ENCODE peak calls at places on chromosomes 7 and 10, in seven cellular contexts. D is naive thymus-derived CD4-positive, alpha-beta T cell; I is GM23338; T is Panc1; K is neuronal stem cell; J is mammary epithelial cell; F is small intestine. C is an unnamed sample.

GRCh38 chr10:521844-522243 is 167.6 kb downstream of the DIP2C start:
- DNase-seq in D (no peak), I (no peak), T (no peak), K (no peak), J (no peak), F (no peak), C (no peak)

GRCh38 chr10:1043532-1043995 is 5.4 kb downstream of the IDI1 start:
- DNase-seq in D (peak; percentile 35), I (no peak), T (no peak), K (no peak), J (no peak), F (peak; percentile 26), C (no peak)

GRCh38 chr10:6406220-6407033 is 173.6 kb downstream of the PRKCQ start:
- DNase-seq in D (peak; percentile 15), I (peak; percentile 41), T (no peak), K (no peak), J (peak; percentile 45), F (peak; percentile 31), C (no peak)

GRCh38 chr7:35362341-35362740 is 108.4 kb upstream of the TBX20 start:
- DNase-seq in D (no peak), I (no peak), T (no peak), K (no peak), J (no peak), F (no peak), C (no peak)

GRCh38 chr7:35617076-35617475 is 77.9 kb downstream of the HERPUD2 start:
- DNase-seq in D (no peak), I (no peak), T (no peak), K (no peak), J (no peak), F (no peak), C (no peak)

GRCh38 chr7:29987821-29988317 is 1.7 kb downstream of the SCRN1 start:
- DNase-seq in D (no peak), I (peak; percentile 61), T (peak; percentile 81), K (peak; percentile 31), J (peak; percentile 73), F (no peak), C (no peak)

GRCh38 chr10:30188567-30189253 is 129.3 kb upstream of the JCAD start:
- DNase-seq in D (no peak), I (no peak), T (no peak), K (no peak), J (no peak), F (no peak), C (no peak)

GRCh38 chr10:93088466-93088865 is 14.8 kb downstream of the CYP26A1 start:
- DNase-seq in D (no peak), I (no peak), T (no peak), K (no peak), J (no peak), F (no peak), C (no peak)

GRCh38 chr7:94513565-94513860 is 3.9 kb downstream of the CASD1 start:
- DNase-seq in D (no peak), I (no peak), T (no peak), K (no peak), J (peak; percentile 1), F (no peak), C (no peak)

DNA sequence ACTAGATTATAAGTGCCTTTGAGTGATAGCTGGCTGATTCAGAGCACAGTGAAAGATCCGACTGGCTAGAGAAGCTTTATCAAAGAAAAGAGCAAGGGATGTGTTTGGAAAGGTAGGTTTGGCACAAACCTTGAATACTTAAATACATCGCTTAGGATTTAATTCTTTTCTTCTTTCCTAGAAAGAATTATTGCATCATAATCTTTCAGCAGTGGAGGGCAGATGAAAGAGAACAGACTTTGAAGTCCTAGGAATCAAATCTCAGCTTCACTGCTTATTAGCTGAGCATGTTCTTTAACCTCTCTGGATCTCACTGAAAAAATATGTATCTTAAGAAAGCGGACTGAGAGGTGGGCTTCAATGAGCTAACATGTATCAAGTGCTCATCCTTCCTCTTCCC is 122.8 kb downstream of the ZNF365 start:
- DNase-seq in D (no peak), I (no peak), T (no peak), K (no peak), J (no peak), F (no peak), C (no peak)
- H3K27ac ChIP-seq in D (no peak overlapping the region), I (no peak overlapping the region), T (no peak overlapping the region), K (no peak overlapping the region), J (no peak overlapping the region), F (no peak overlapping the region), C (no peak overlapping the region)

GRCh38 chr10:69840773-69841172 is 39.1 kb downstream of the COL13A1 start:
- DNase-seq in D (no peak), I (no peak), T (no peak), K (no peak), J (no peak), F (no peak), C (no peak)

GRCh38 chr10:69838418-69838817 is 36.7 kb downstream of the COL13A1 start:
- DNase-seq in D (no peak), I (no peak), T (no peak), K (no peak), J (no peak), F (no peak), C (no peak)

GRCh38 chr10:69838853-69839252 is 37.1 kb downstream of the COL13A1 start:
- DNase-seq in D (no peak), I (peak; percentile 32), T (no peak), K (no peak), J (no peak), F (no peak), C (no peak)

GRCh38 chr10:69842020-69842419 is 40.3 kb downstream of the COL13A1 start:
- DNase-seq in D (no peak), I (no peak), T (no peak), K (no peak), J (no peak), F (no peak), C (no peak)

GRCh38 chr10:69839696-69840345 is 38.1 kb downstream of the COL13A1 start:
- DNase-seq in D (no peak), I (no peak), T (no peak), K (no peak), J (peak; percentile 52), F (no peak), C (no peak)
- H3K4me1 ChIP-seq in D (no peaks in the 10 kb centered on the region), I (peaks cover 35% of the 10 kb centered on the region), T (no peaks in the 10 kb centered on the region), K (peaks cover 24% of the 10 kb centered on the region), J (peaks cover 21% of the 10 kb centered on the region), F (no peaks in the 10 kb centered on the region), C (peaks cover 12% of the 10 kb centered on the region)

DNA sequence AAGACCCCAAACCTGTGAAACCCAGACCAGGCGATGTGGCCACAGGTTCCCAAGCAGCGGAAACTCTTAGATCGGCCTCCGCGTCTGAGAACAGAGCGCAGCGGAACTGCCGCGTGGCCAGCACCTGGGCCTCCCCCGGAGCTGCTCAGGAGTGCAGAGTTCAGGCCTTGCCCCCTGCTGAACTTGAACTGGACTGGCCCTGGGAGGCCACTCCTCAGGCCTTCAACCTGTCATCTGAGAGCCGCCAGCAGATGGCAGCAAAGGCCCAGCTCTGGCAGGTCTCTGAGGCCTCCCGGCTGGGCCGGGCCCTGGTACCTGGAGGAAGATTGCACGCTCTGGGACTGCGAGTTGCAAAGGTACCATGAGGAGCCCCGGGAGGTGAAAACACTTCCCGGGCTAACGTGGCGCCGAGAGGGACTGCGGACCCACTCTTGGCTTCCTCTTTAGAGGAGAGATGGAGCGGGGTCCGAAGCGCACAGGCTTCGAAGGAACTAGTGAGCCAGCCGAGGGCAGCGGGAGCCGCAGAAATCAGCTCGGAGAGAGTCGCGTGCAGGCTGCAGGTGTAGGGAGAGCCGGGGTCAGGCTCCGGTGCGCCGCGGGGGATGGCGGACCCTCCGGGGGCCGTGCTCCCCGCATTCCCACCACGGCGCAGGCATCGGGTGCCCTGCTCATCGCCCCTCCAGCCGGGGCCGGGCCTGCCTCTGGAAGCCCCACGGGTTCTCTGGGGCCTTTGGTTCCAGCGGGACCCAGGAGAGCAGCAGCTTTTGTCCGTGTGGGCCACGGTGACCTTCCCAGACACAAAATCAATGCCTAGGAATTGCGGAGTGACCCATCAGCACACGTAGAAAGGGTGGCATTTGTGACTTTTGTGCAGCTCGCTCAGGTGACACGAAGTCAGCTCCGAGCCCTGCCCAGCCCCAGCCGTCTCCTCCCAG is 89.0 kb downstream of the PAXIP1 start:
- DNase-seq in D (peak; percentile 81), I (peak; percentile 94), T (peak; percentile 57), K (peak; percentile 81), J (peak; percentile 60), F (peak; percentile 82), C (peak; percentile 73)
- H3K4me3 ChIP-seq in D (peak overlapping the region; percentile 56), I (peak overlapping the region; percentile 56), T (no peak overlapping the region), K (no peak overlapping the region), J (no peak overlapping the region), F (no peak overlapping the region), C (no peak overlapping the region)

GRCh38 chr10:21513035-21513434 is 12.4 kb downstream of the SKIDA1 start:
- DNase-seq in D (no peak), I (no peak), T (no peak), K (no peak), J (no peak), F (no peak), C (no peak)
- H3K27ac ChIP-seq in D (no peak overlapping the region), I (no peak overlapping the region), T (peak overlapping the region; percentile 95), K (peak overlapping the region; percentile 10), J (no peak overlapping the region), F (no peak overlapping the region), C (no peak overlapping the region)

DNA sequence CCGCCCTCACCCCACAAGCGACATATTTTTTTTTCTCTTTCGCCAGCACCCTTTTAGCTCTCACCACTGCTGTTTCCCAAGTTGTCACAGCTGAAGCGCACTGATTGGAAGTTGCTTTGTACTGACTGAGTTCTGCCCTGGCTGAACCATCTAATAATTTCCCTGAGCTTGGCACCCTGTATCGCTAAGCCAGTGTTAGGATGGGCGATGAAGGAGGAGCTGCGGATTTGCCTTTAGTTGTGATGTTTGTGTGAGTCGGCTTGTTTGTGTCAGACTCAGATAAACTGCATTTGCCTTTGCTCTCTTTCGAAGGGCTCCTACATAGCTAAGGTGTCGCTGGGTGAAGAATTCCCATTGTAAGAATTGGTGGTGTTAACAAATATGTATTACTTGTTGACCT is 1.3 kb upstream of the ATXN7L1 start:
- DNase-seq in D (no peak), I (no peak), T (no peak), K (no peak), J (no peak), F (peak; percentile 47), C (no peak)
- H3K4me1 ChIP-seq in D (peaks cover 33% of the 10 kb centered on the region), I (peaks cover 53% of the 10 kb centered on the region), T (peaks cover 27% of the 10 kb centered on the region), K (peaks cover 15% of the 10 kb centered on the region), J (peaks cover 17% of the 10 kb centered on the region), F (peaks cover 8% of the 10 kb centered on the region), C (peaks cover 1% of the 10 kb centered on the region)

GRCh38 chr7:152464312-152465117 is 28.7 kb upstream of the KMT2C start:
- DNase-seq in D (no peak), I (peak; percentile 69), T (no peak), K (peak; percentile 43), J (peak; percentile 51), F (peak; percentile 59), C (no peak)

GRCh38 chr7:152467225-152467624 is 31.4 kb upstream of the KMT2C start:
- DNase-seq in D (no peak), I (no peak), T (no peak), K (no peak), J (no peak), F (no peak), C (no peak)

GRCh38 chr7:152463714-152464311 is 28.0 kb upstream of the KMT2C start:
- DNase-seq in D (peak; percentile 100), I (peak; percentile 99), T (peak; percentile 92), K (peak; percentile 99), J (peak; percentile 99), F (peak; percentile 100), C (peak; percentile 88)

GRCh38 chr7:152462995-152463713 is 27.4 kb upstream of the KMT2C start:
- DNase-seq in D (no peak), I (peak; percentile 82), T (no peak), K (peak; percentile 70), J (no peak), F (no peak), C (no peak)

DNA sequence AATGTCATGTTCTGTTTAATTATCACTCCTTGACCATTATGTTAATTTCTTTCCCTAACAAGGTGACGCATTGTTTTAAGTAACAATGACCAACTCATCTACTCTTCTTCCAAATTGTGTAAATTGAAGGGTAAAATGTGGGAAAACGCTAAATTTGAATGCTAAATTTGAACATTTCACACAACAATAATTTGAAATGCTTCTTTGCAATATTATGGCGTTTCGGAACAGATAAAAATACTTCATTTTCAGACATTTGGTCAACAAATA is 29.2 kb upstream of the KMT2C start:
- DNase-seq in D (no peak), I (no peak), T (no peak), K (no peak), J (no peak), F (no peak), C (no peak)
- H3K4me3 ChIP-seq in D (peak overlapping the region; percentile 65), I (peak overlapping the region; percentile 88), T (peak overlapping the region; percentile 95), K (peak overlapping the region; percentile 92), J (peak overlapping the region; percentile 89), F (no peak overlapping the region), C (peak overlapping the region; percentile 93)

C was measured in iPS DF 6.9.